ENCODE peak calls at places on chromosome 10, in eight cellular contexts. M is ovary, S is transverse colon, V is esophagus muscularis mucosa, D is suprapubic skin, R is HCT116, O is sigmoid colon, B is endothelial cell of umbilical vein. F is an unnamed sample.
A peak's percentile ranks its signal among the peaks of the same experiment; 100 is the strongest.

GRCh38 chr10:119340893-119341235 is 133.5 kb downstream of the GRK5 start:
- DNase-seq in O (no peak), M (no peak), S (no peak), R (no peak), D (no peak), B (no peak), V (no peak), F (no peak)

GRCh38 chr10:60073397-60073780 is 167.0 kb upstream of the CCDC6 start:
- DNase-seq in B (no peak), M (no peak), R (no peak), D (no peak), S (no peak), O (no peak), V (no peak), F (no peak)

GRCh38 chr10:63123963-63124362 is 9.2 kb upstream of the NRBF2 start:
- DNase-seq in B (no peak), D (no peak), M (no peak), V (no peak), R (no peak), O (no peak), S (no peak), F (no peak)

GRCh38 chr10:117860823-117861222 is 185.9 kb downstream of the RAB11FIP2 start:
- DNase-seq in D (no peak), B (peak; percentile 5), O (no peak), S (no peak), M (no peak), V (no peak), R (peak; percentile 44), F (no peak)

GRCh38 chr10:113227045-113227444 is 277.0 kb downstream of the TCF7L2 start:
- DNase-seq in O (no peak), B (no peak), D (no peak), S (no peak), V (peak; percentile 85), M (no peak), R (no peak), F (peak; percentile 64)

GRCh38 chr10:100575781-100576635 is 40.3 kb downstream of the HIF1AN start:
- DNase-seq in D (no peak), V (peak; percentile 89), O (no peak), B (no peak), R (no peak), S (no peak), M (no peak), F (no peak)

GRCh38 chr10:18793951-18794350 is 134.7 kb downstream of the ARL5B start:
- DNase-seq in O (no peak), S (no peak), M (no peak), D (no peak), R (peak; percentile 6), V (no peak), B (no peak), F (no peak)

GRCh38 chr10:92079003-92079402 is 155.4 kb downstream of the BTAF1 start:
- DNase-seq in V (no peak), B (no peak), M (no peak), S (no peak), R (no peak), O (no peak), D (no peak), F (no peak)

GRCh38 chr10:61136151-61136550 is 192.2 kb upstream of the RHOBTB1 start:
- DNase-seq in S (no peak), O (no peak), R (no peak), V (no peak), B (peak; percentile 88), M (no peak), D (no peak), F (no peak)

GRCh38 chr10:36494386-36494785 is 631.0 kb upstream of the ANKRD30A start:
- DNase-seq in O (no peak), V (no peak), R (no peak), B (peak; percentile 87), D (no peak), S (no peak), M (no peak), F (no peak)

GRCh38 chr10:13528138-13528874 is 508 bp downstream of the BEND7 start:
- DNase-seq in D (no peak), M (peak; percentile 48), R (no peak), S (peak; percentile 43), B (peak; percentile 29), V (no peak), O (peak; percentile 48), F (no peak)

GRCh38 chr10:15775513-15775912 is 55.8 kb upstream of the ITGA8 start:
- DNase-seq in B (no peak), V (no peak), S (no peak), R (no peak), O (no peak), M (no peak), D (no peak), F (no peak)

GRCh38 chr10:1659221-1659791 is 78.0 kb downstream of the ADARB2 start:
- DNase-seq in R (no peak), V (no peak), S (no peak), M (no peak), O (no peak), D (no peak), B (no peak), F (peak; percentile 60)

GRCh38 chr10:57638411-57638810 is 629.3 kb downstream of the IPMK start:
- DNase-seq in S (no peak), R (no peak), B (no peak), O (no peak), M (no peak), D (no peak), V (no peak), F (no peak)

GRCh38 chr10:72263613-72264241 is 10.0 kb upstream of the DDIT4 start:
- DNase-seq in D (no peak), S (peak; percentile 77), R (no peak), M (no peak), B (no peak), O (no peak), V (no peak), F (no peak)

GRCh38 chr10:127612-128432 is 7.4 kb upstream of the ZMYND11 start:
- DNase-seq in B (peak; percentile 77), R (no peak), O (no peak), D (no peak), M (no peak), S (peak; percentile 27), V (no peak), F (no peak)

GRCh38 chr10:89404082-89404481 is 10.3 kb upstream of the IFIT5 start:
- DNase-seq in V (peak; percentile 78), B (no peak), S (no peak), R (no peak), D (no peak), O (no peak), M (no peak), F (no peak)

GRCh38 chr10:20634841-20635240 is 262.3 kb downstream of the NEBL start:
- DNase-seq in V (no peak), M (no peak), R (no peak), B (no peak), S (no peak), D (no peak), O (no peak), F (no peak)
- TF ChIP-seq CTCF in V (no peak), M (no peak), R (no peak), B (no peak), S (no peak), D (no peak), O (no peak), F (no peak)

GRCh38 chr10:101696632-101697031 is 1.7 kb upstream of the FBXW4 start:
- DNase-seq in S (no peak), O (no peak), D (no peak), M (no peak), B (no peak), V (no peak), R (no peak), F (no peak)

GRCh38 chr10:101694674-101695403 is at the start of gene FBXW4:
- DNase-seq in D (peak; percentile 71), V (no peak), S (peak; percentile 75), O (peak; percentile 71), B (peak; percentile 39), M (peak; percentile 62), R (no peak), F (peak; percentile 27)

GRCh38 chr10:101695404-101695732 is 398 bp upstream of the FBXW4 start:
- DNase-seq in M (no peak), D (no peak), B (peak; percentile 40), S (no peak), O (no peak), V (no peak), R (no peak), F (no peak)

GRCh38 chr10:101693701-101694055 is 1.3 kb downstream of the FBXW4 start:
- DNase-seq in R (no peak), O (no peak), B (no peak), V (no peak), S (peak; percentile 10), D (no peak), M (no peak), F (no peak)

DNA sequence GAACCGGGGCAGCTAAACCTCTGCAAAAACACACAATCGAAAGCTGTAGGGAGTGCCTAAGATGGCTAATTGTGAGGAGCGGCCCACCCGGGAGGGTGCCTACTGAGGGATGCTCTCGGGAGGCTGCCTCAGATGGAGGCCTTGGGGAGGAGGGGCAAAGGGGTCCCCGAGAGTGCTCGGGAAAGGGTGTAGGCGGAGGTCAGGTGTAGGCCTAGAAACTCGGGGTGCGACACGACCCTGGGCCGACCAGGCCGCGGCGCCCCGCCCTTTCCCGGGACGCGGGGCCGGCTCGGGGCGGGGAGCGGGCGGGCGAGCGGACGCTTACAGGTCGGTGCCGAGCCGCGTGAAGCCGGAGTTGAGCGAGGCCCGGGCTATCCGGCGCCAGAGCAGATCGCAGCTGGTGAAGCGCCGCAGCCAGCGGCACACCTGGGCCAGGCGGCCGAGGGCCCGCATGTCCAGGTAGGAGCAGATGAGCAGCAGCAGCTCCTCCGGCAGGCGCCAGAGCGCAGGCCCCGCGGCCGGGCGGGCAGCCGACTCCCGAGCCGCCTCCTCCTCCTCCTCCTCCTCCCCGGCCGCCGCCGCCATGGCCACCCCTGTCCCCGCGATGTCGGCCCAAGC is 805 bp downstream of the FBXW4 start:
- DNase-seq in V (peak; percentile 92), D (peak; percentile 71), M (peak; percentile 76), S (peak; percentile 73), O (peak; percentile 84), R (no peak), B (peak; percentile 68), F (peak; percentile 37)
- TF ChIP-seq POLR2A in V (peak; percentile 11), D (no peak), M (peak; percentile 31), S (peak; percentile 46), O (no peak), R (peak; percentile 64), B (peak; percentile 87), F (no peak)

GRCh38 chr10:124523301-124523871 is 61.8 kb downstream of the LHPP start:
- DNase-seq in S (peak; percentile 25), M (peak; percentile 60), B (peak; percentile 25), O (peak; percentile 71), D (no peak), V (no peak), R (no peak), F (no peak)
- H3K4me3 ChIP-seq in S (no peak overlapping the region), M (peak overlapping the region; percentile 3), B (no peak overlapping the region), O (peak overlapping the region; percentile 3), D (peak overlapping the region; percentile 14), V (peak overlapping the region; percentile 26), R (no peak overlapping the region), F (no peak overlapping the region)

DNA sequence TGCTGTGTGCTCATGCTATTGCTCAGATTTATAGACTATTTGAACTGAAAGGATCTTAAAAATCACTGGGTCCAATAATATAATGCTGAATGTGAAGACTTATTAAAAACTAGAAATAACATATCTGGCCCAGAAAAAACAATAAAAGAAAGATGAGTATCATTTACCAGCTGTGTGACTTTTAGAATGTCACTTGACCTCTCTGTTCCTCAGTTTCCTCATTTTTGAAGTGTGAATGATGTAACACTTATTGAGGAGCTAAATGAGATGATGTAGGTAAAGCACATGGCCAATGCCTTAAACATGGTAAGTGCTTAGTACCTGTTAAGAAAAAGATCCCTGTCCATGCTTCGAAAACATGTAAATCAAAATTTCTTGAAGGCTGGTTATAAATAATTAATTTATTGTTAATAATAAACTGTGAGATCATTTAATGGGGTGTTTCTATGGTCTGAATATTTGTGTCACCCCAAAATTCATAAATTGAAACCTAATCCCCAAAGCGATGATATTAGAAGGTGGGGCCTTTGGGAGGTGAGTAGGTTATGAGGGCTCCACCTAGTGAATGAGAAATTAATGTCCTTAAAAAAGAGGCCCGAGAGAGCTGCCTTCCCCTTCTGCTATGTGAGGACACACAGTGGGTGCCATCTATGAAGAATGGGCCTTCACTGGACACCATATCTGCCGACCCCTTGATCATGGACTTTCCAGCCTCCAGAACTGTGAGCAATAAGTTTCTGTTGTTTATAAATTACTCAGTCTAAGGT is 13.0 kb downstream of the DNTT start:
- DNase-seq in D (no peak), O (no peak), S (no peak), B (no peak), M (no peak), V (no peak), R (no peak), F (no peak)
- TF ChIP-seq CTCF in D (no peak), O (no peak), S (no peak), B (no peak), M (no peak), V (no peak), R (no peak), F (no peak)